ENCODE peak calls at places on chromosomes 11 and 22, in ten cellular contexts. One of them, this sample, is unnamed.

GRCh38 chr22:20220629-20221026 is 47.5 kb downstream of the RTN4R start:
- DNase-seq in hepatocyte: no peak
- DNase-seq in activated B cell treated with CpG ODN at 0.5 μM for 24 hours: no peak
- DNase-seq in transverse colon: no peak
- DNase-seq in PC-3: no peak
- DNase-seq in tibial nerve: no peak
- DNase-seq in epithelial cell of esophagus: no peak
- DNase-seq in stomach: no peak
- DNase-seq in HCT116: no peak
- DNase-seq in heart right ventricle: no peak
- DNase-seq in this sample: no peak

GRCh38 chr11:120556841-120557240 is 45.3 kb downstream of the GRIK4 start:
- DNase-seq in activated B cell treated with CpG ODN at 0.5 μM for 24 hours: no peak
- DNase-seq in tibial nerve: no peak
- DNase-seq in PC-3: no peak
- DNase-seq in transverse colon: no peak
- DNase-seq in epithelial cell of esophagus: no peak
- DNase-seq in hepatocyte: no peak
- DNase-seq in HCT116: no peak
- DNase-seq in stomach: no peak
- DNase-seq in heart right ventricle: no peak
- DNase-seq in this sample: no peak

GRCh38 chr22:46845281-46846153 is 83.1 kb downstream of the TBC1D22A start:
- DNase-seq in PC-3: peak; percentile 38
- DNase-seq in epithelial cell of esophagus: peak; percentile 50
- DNase-seq in stomach: no peak
- DNase-seq in activated B cell treated with CpG ODN at 0.5 μM for 24 hours: no peak
- DNase-seq in transverse colon: no peak
- DNase-seq in tibial nerve: no peak
- DNase-seq in hepatocyte: no peak
- DNase-seq in HCT116: no peak
- DNase-seq in heart right ventricle: no peak
- DNase-seq in this sample: no peak

GRCh38 chr22:43384863-43385262 is 27.0 kb upstream of the MPPED1 start:
- DNase-seq in epithelial cell of esophagus: no peak
- DNase-seq in transverse colon: no peak
- DNase-seq in stomach: no peak
- DNase-seq in tibial nerve: no peak
- DNase-seq in PC-3: no peak
- DNase-seq in HCT116: no peak
- DNase-seq in heart right ventricle: no peak
- DNase-seq in activated B cell treated with CpG ODN at 0.5 μM for 24 hours: no peak
- DNase-seq in hepatocyte: no peak
- DNase-seq in this sample: no peak

GRCh38 chr11:32056445-32056844 is 34.4 kb upstream of the RCN1 start:
- DNase-seq in epithelial cell of esophagus: no peak
- DNase-seq in transverse colon: no peak
- DNase-seq in hepatocyte: no peak
- DNase-seq in heart right ventricle: no peak
- DNase-seq in activated B cell treated with CpG ODN at 0.5 μM for 24 hours: no peak
- DNase-seq in PC-3: peak; percentile 32
- DNase-seq in tibial nerve: no peak
- DNase-seq in HCT116: no peak
- DNase-seq in stomach: no peak
- DNase-seq in this sample: no peak

GRCh38 chr11:95364324-95365295 is 133.6 kb upstream of the SESN3 start:
- DNase-seq in hepatocyte: peak; percentile 30
- DNase-seq in epithelial cell of esophagus: peak; percentile 81
- DNase-seq in stomach: no peak
- DNase-seq in tibial nerve: no peak
- DNase-seq in activated B cell treated with CpG ODN at 0.5 μM for 24 hours: no peak
- DNase-seq in HCT116: no peak
- DNase-seq in transverse colon: no peak
- DNase-seq in heart right ventricle: no peak
- DNase-seq in PC-3: peak; percentile 73
- DNase-seq in this sample: no peak

GRCh38 chr11:74086242-74086884 is 77.5 kb upstream of the UCP3 start:
- DNase-seq in transverse colon: no peak
- DNase-seq in tibial nerve: no peak
- DNase-seq in hepatocyte: no peak
- DNase-seq in stomach: no peak
- DNase-seq in heart right ventricle: no peak
- DNase-seq in PC-3: no peak
- DNase-seq in activated B cell treated with CpG ODN at 0.5 μM for 24 hours: no peak
- DNase-seq in epithelial cell of esophagus: no peak
- DNase-seq in HCT116: no peak
- DNase-seq in this sample: no peak

GRCh38 chr11:4636962-4637661 is at the start of gene OR51D1:
- DNase-seq in PC-3: peak; percentile 73
- DNase-seq in stomach: peak; percentile 79
- DNase-seq in activated B cell treated with CpG ODN at 0.5 μM for 24 hours: peak; percentile 39
- DNase-seq in hepatocyte: peak; percentile 83
- DNase-seq in epithelial cell of esophagus: peak; percentile 73
- DNase-seq in heart right ventricle: peak; percentile 77
- DNase-seq in HCT116: peak; percentile 43
- DNase-seq in tibial nerve: peak; percentile 49
- DNase-seq in transverse colon: peak; percentile 77
- DNase-seq in this sample: peak; percentile 77

GRCh38 chr11:40202569-40202968 is 1256.9 kb downstream of the LRRC4C start:
- DNase-seq in hepatocyte: no peak
- DNase-seq in HCT116: no peak
- DNase-seq in transverse colon: no peak
- DNase-seq in epithelial cell of esophagus: no peak
- DNase-seq in tibial nerve: no peak
- DNase-seq in PC-3: no peak
- DNase-seq in stomach: no peak
- DNase-seq in activated B cell treated with CpG ODN at 0.5 μM for 24 hours: no peak
- DNase-seq in heart right ventricle: no peak
- DNase-seq in this sample: no peak

GRCh38 chr11:88480217-88480616 is 142.7 kb upstream of the CTSC start:
- DNase-seq in tibial nerve: no peak
- DNase-seq in PC-3: peak; percentile 97
- DNase-seq in activated B cell treated with CpG ODN at 0.5 μM for 24 hours: no peak
- DNase-seq in heart right ventricle: no peak
- DNase-seq in stomach: no peak
- DNase-seq in epithelial cell of esophagus: peak; percentile 22
- DNase-seq in HCT116: no peak
- DNase-seq in transverse colon: no peak
- DNase-seq in hepatocyte: no peak
- DNase-seq in this sample: no peak
- TF ChIP-seq CTCF in tibial nerve: no peak
- TF ChIP-seq CTCF in PC-3: no peak
- TF ChIP-seq CTCF in activated B cell treated with CpG ODN at 0.5 μM for 24 hours: no peak
- TF ChIP-seq CTCF in heart right ventricle: no peak
- TF ChIP-seq CTCF in stomach: no peak
- TF ChIP-seq CTCF in epithelial cell of esophagus: no peak
- TF ChIP-seq CTCF in HCT116: no peak
- TF ChIP-seq CTCF in transverse colon: no peak
- TF ChIP-seq CTCF in hepatocyte: no peak
- TF ChIP-seq CTCF in this sample: no peak

DNA sequence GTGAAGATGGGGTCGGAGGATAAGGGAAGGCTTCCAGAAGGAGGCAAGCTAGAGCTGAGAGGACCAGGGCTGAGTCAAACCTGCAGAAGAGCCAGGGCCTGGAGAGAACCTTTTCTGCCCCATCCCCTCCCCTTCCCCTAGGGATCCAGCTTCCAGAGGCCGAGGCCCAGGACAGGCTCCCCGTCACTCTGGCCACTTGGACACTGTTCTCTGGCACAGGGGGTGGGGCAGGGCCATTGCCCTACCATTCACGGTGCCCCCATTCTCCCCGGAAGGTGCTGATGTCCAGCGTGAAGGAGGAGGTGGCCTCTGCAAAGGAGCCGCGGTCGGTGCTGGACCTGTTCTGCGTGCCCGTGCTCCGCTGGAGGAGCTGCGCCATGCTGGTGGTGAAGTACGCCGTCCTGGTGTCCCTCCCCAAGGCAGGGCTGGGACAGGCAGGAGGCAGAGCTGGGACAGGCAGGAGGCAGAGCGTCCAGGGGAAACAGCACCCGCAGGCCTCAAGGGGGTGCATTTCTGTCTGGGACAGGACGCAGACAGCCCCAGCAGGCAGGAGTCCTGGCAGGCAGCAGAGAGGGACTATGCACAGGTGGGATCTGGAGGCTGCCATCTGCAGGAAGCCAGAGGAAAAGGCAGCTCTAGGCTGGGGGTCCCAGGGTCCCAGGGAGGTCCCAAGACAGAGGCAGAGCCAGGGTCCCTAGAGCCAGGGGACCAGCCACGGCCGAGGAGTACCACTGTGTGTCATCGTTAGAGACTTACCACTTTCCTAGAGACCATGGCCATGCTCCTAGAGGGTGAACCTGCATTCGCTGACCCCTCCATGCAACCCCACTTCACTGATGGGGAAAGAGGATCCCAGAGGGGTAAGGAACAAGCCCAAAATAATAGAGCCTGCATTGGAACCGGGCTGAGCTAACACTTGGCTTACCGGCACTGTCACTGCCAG is 25.8 kb upstream of the SLC22A12 start:
- DNase-seq in PC-3: no peak
- DNase-seq in activated B cell treated with CpG ODN at 0.5 μM for 24 hours: no peak
- DNase-seq in epithelial cell of esophagus: no peak
- DNase-seq in heart right ventricle: no peak
- DNase-seq in transverse colon: no peak
- DNase-seq in stomach: no peak
- DNase-seq in HCT116: no peak
- DNase-seq in hepatocyte: no peak
- DNase-seq in tibial nerve: no peak
- DNase-seq in this sample: no peak
- TF ChIP-seq CTCF in PC-3: peak; percentile 20
- TF ChIP-seq CTCF in activated B cell treated with CpG ODN at 0.5 μM for 24 hours: no peak
- TF ChIP-seq CTCF in epithelial cell of esophagus: no peak
- TF ChIP-seq CTCF in heart right ventricle: no peak
- TF ChIP-seq CTCF in transverse colon: no peak
- TF ChIP-seq CTCF in stomach: no peak
- TF ChIP-seq CTCF in HCT116: no peak
- TF ChIP-seq CTCF in hepatocyte: peak; percentile 9
- TF ChIP-seq CTCF in tibial nerve: no peak
- TF ChIP-seq CTCF in this sample: no peak

GRCh38 chr11:398826-399225 is 4.8 kb downstream of the PKP3 start:
- DNase-seq in hepatocyte: no peak
- DNase-seq in transverse colon: no peak
- DNase-seq in HCT116: no peak
- DNase-seq in tibial nerve: no peak
- DNase-seq in epithelial cell of esophagus: peak; percentile 47
- DNase-seq in activated B cell treated with CpG ODN at 0.5 μM for 24 hours: no peak
- DNase-seq in PC-3: no peak
- DNase-seq in heart right ventricle: no peak
- DNase-seq in stomach: no peak
- DNase-seq in this sample: no peak

GRCh38 chr11:396511-396947 is 2.5 kb downstream of the PKP3 start:
- DNase-seq in HCT116: no peak
- DNase-seq in hepatocyte: no peak
- DNase-seq in transverse colon: no peak
- DNase-seq in heart right ventricle: no peak
- DNase-seq in tibial nerve: no peak
- DNase-seq in stomach: no peak
- DNase-seq in epithelial cell of esophagus: peak; percentile 38
- DNase-seq in activated B cell treated with CpG ODN at 0.5 μM for 24 hours: no peak
- DNase-seq in PC-3: no peak
- DNase-seq in this sample: peak; percentile 71

GRCh38 chr11:395866-396265 is 1.9 kb downstream of the PKP3 start:
- DNase-seq in activated B cell treated with CpG ODN at 0.5 μM for 24 hours: no peak
- DNase-seq in transverse colon: no peak
- DNase-seq in PC-3: no peak
- DNase-seq in hepatocyte: no peak
- DNase-seq in heart right ventricle: no peak
- DNase-seq in stomach: no peak
- DNase-seq in epithelial cell of esophagus: peak; percentile 45
- DNase-seq in tibial nerve: no peak
- DNase-seq in HCT116: no peak
- DNase-seq in this sample: no peak

GRCh38 chr11:394858-395655 is 1.0 kb downstream of the PKP3 start:
- DNase-seq in transverse colon: no peak
- DNase-seq in hepatocyte: no peak
- DNase-seq in stomach: no peak
- DNase-seq in activated B cell treated with CpG ODN at 0.5 μM for 24 hours: no peak
- DNase-seq in heart right ventricle: no peak
- DNase-seq in epithelial cell of esophagus: peak; percentile 32
- DNase-seq in tibial nerve: no peak
- DNase-seq in HCT116: no peak
- DNase-seq in PC-3: no peak
- DNase-seq in this sample: no peak

GRCh38 chr11:396948-397548 is 3.0 kb downstream of the PKP3 start:
- DNase-seq in PC-3: no peak
- DNase-seq in tibial nerve: no peak
- DNase-seq in epithelial cell of esophagus: no peak
- DNase-seq in HCT116: no peak
- DNase-seq in transverse colon: peak; percentile 58
- DNase-seq in stomach: no peak
- DNase-seq in heart right ventricle: peak; percentile 62
- DNase-seq in hepatocyte: no peak
- DNase-seq in activated B cell treated with CpG ODN at 0.5 μM for 24 hours: peak; percentile 56
- DNase-seq in this sample: peak; percentile 98
- TF ChIP-seq CTCF in PC-3: no peak
- TF ChIP-seq CTCF in tibial nerve: peak; percentile 53
- TF ChIP-seq CTCF in epithelial cell of esophagus: no peak
- TF ChIP-seq CTCF in HCT116: no peak
- TF ChIP-seq CTCF in transverse colon: peak; percentile 40
- TF ChIP-seq CTCF in stomach: peak; percentile 24
- TF ChIP-seq CTCF in heart right ventricle: peak; percentile 52
- TF ChIP-seq CTCF in hepatocyte: no peak
- TF ChIP-seq CTCF in activated B cell treated with CpG ODN at 0.5 μM for 24 hours: no peak
- TF ChIP-seq CTCF in this sample: peak; percentile 78

GRCh38 chr11:119338318-119338890 is 2.3 kb downstream of the C1QTNF5 start:
- DNase-seq in PC-3: peak; percentile 91
- DNase-seq in stomach: peak; percentile 75
- DNase-seq in activated B cell treated with CpG ODN at 0.5 μM for 24 hours: peak; percentile 39
- DNase-seq in heart right ventricle: peak; percentile 80
- DNase-seq in HCT116: peak; percentile 39
- DNase-seq in epithelial cell of esophagus: peak; percentile 64
- DNase-seq in hepatocyte: peak; percentile 91
- DNase-seq in transverse colon: peak; percentile 76
- DNase-seq in tibial nerve: peak; percentile 52
- DNase-seq in this sample: peak; percentile 89

GRCh38 chr11:119336744-119337469 is 2.6 kb downstream of the RNF26 start:
- DNase-seq in stomach: no peak
- DNase-seq in hepatocyte: no peak
- DNase-seq in epithelial cell of esophagus: no peak
- DNase-seq in transverse colon: no peak
- DNase-seq in HCT116: no peak
- DNase-seq in activated B cell treated with CpG ODN at 0.5 μM for 24 hours: no peak
- DNase-seq in tibial nerve: no peak
- DNase-seq in PC-3: no peak
- DNase-seq in heart right ventricle: no peak
- DNase-seq in this sample: no peak

GRCh38 chr11:119338946-119339580 is 1.6 kb downstream of the C1QTNF5 start:
- DNase-seq in transverse colon: no peak
- DNase-seq in activated B cell treated with CpG ODN at 0.5 μM for 24 hours: no peak
- DNase-seq in PC-3: no peak
- DNase-seq in epithelial cell of esophagus: no peak
- DNase-seq in HCT116: no peak
- DNase-seq in stomach: no peak
- DNase-seq in heart right ventricle: no peak
- DNase-seq in hepatocyte: no peak
- DNase-seq in tibial nerve: no peak
- DNase-seq in this sample: no peak

GRCh38 chr11:119335655-119336543 is 1.6 kb downstream of the RNF26 start:
- DNase-seq in transverse colon: no peak
- DNase-seq in tibial nerve: no peak
- DNase-seq in heart right ventricle: no peak
- DNase-seq in epithelial cell of esophagus: no peak
- DNase-seq in activated B cell treated with CpG ODN at 0.5 μM for 24 hours: no peak
- DNase-seq in PC-3: peak; percentile 46
- DNase-seq in HCT116: no peak
- DNase-seq in hepatocyte: no peak
- DNase-seq in stomach: no peak
- DNase-seq in this sample: no peak

GRCh38 chr11:119337581-119338317 is 2.9 kb downstream of the C1QTNF5 start:
- DNase-seq in PC-3: no peak
- DNase-seq in activated B cell treated with CpG ODN at 0.5 μM for 24 hours: no peak
- DNase-seq in HCT116: no peak
- DNase-seq in hepatocyte: peak; percentile 85
- DNase-seq in tibial nerve: no peak
- DNase-seq in heart right ventricle: no peak
- DNase-seq in epithelial cell of esophagus: no peak
- DNase-seq in transverse colon: no peak
- DNase-seq in stomach: no peak
- DNase-seq in this sample: no peak
- TF ChIP-seq CTCF in PC-3: no peak
- TF ChIP-seq CTCF in activated B cell treated with CpG ODN at 0.5 μM for 24 hours: no peak
- TF ChIP-seq CTCF in HCT116: no peak
- TF ChIP-seq CTCF in hepatocyte: no peak
- TF ChIP-seq CTCF in tibial nerve: no peak
- TF ChIP-seq CTCF in heart right ventricle: no peak
- TF ChIP-seq CTCF in epithelial cell of esophagus: no peak
- TF ChIP-seq CTCF in transverse colon: no peak
- TF ChIP-seq CTCF in stomach: no peak
- TF ChIP-seq CTCF in this sample: no peak

This sample was measured in GM20000.